ENCODE peak calls at places on chromosomes 4 and X, in five cellular contexts. One of them, this sample, is unnamed.

GRCh38 chr4:6466756-6467381 is 5.5 kb downstream of the PPP2R2C start:
- DNase-seq in upper lobe of right lung: no peak
- DNase-seq in BE2C: no peak
- DNase-seq in PC-9: no peak
- DNase-seq in GM23338: no peak
- DNase-seq in this sample: no peak

GRCh38 chr4:138492178-138492577 is 250.0 kb upstream of the SLC7A11 start:
- DNase-seq in upper lobe of right lung: no peak
- DNase-seq in BE2C: no peak
- DNase-seq in PC-9: no peak
- DNase-seq in GM23338: no peak
- DNase-seq in this sample: no peak

GRCh38 chrX:136468391-136469103 is 19.2 kb upstream of the BRS3 start:
- DNase-seq in upper lobe of right lung: no peak
- DNase-seq in BE2C: no peak
- DNase-seq in PC-9: no peak
- DNase-seq in GM23338: no peak
- DNase-seq in this sample: no peak

GRCh38 chr4:119932277-119932676 is 134.4 kb downstream of the MAD2L1 start:
- DNase-seq in upper lobe of right lung: no peak
- DNase-seq in BE2C: no peak
- DNase-seq in PC-9: no peak
- DNase-seq in GM23338: no peak
- DNase-seq in this sample: no peak

GRCh38 chrX:37922926-37923325 is 75.6 kb upstream of the DYNLT3 start:
- DNase-seq in upper lobe of right lung: no peak
- DNase-seq in BE2C: peak; percentile 39
- DNase-seq in PC-9: no peak
- DNase-seq in GM23338: no peak
- DNase-seq in this sample: no peak

GRCh38 chr4:122480023-122480422 is 23.5 kb upstream of the IL2 start:
- DNase-seq in upper lobe of right lung: no peak
- DNase-seq in BE2C: no peak
- DNase-seq in PC-9: no peak
- DNase-seq in GM23338: no peak
- DNase-seq in this sample: no peak

GRCh38 chr4:6232836-6233785 is 32.8 kb upstream of the JAKMIP1 start:
- DNase-seq in upper lobe of right lung: peak; percentile 40
- DNase-seq in BE2C: no peak
- DNase-seq in PC-9: no peak
- DNase-seq in GM23338: peak; percentile 29
- DNase-seq in this sample: no peak

GRCh38 chr4:23805381-23805780 is 84.5 kb downstream of the PPARGC1A start:
- DNase-seq in upper lobe of right lung: no peak
- DNase-seq in BE2C: no peak
- DNase-seq in PC-9: no peak
- DNase-seq in GM23338: no peak
- DNase-seq in this sample: no peak

GRCh38 chrX:49282647-49283011 is 13.0 kb downstream of the PPP1R3F start:
- DNase-seq in upper lobe of right lung: no peak
- DNase-seq in BE2C: peak; percentile 49
- DNase-seq in PC-9: no peak
- DNase-seq in GM23338: peak; percentile 70
- DNase-seq in this sample: no peak

GRCh38 chr4:40516651-40517050 is 113.0 kb downstream of the RBM47 start:
- DNase-seq in upper lobe of right lung: no peak
- DNase-seq in BE2C: no peak
- DNase-seq in PC-9: peak; percentile 40
- DNase-seq in GM23338: peak; percentile 57
- DNase-seq in this sample: no peak

GRCh38 chr4:147793569-147793968 is 61.7 kb downstream of the ARHGAP10 start:
- DNase-seq in upper lobe of right lung: no peak
- DNase-seq in BE2C: no peak
- DNase-seq in PC-9: no peak
- DNase-seq in GM23338: no peak
- DNase-seq in this sample: no peak

GRCh38 chr4:29734343-29734742 is 985.8 kb upstream of the PCDH7 start:
- DNase-seq in upper lobe of right lung: no peak
- DNase-seq in BE2C: no peak
- DNase-seq in PC-9: no peak
- DNase-seq in GM23338: no peak
- DNase-seq in this sample: no peak

GRCh38 chr4:86927843-86928395 is 6.9 kb upstream of the AFF1 start:
- DNase-seq in upper lobe of right lung: no peak
- DNase-seq in BE2C: no peak
- DNase-seq in PC-9: peak; percentile 65
- DNase-seq in GM23338: no peak
- DNase-seq in this sample: no peak

GRCh38 chr4:124203613-124204284 is 508.8 kb downstream of the ANKRD50 start:
- DNase-seq in upper lobe of right lung: no peak
- DNase-seq in BE2C: no peak
- DNase-seq in PC-9: no peak
- DNase-seq in GM23338: no peak
- DNase-seq in this sample: no peak

GRCh38 chr4:115970859-115971258 is 857.4 kb upstream of the NDST4 start:
- DNase-seq in upper lobe of right lung: no peak
- DNase-seq in BE2C: no peak
- DNase-seq in PC-9: no peak
- DNase-seq in GM23338: no peak
- DNase-seq in this sample: no peak

GRCh38 chr4:84379881-84380618 is 119.0 kb downstream of the NKX6-1 start:
- DNase-seq in upper lobe of right lung: no peak
- DNase-seq in BE2C: no peak
- DNase-seq in PC-9: peak; percentile 22
- DNase-seq in GM23338: peak; percentile 24
- DNase-seq in this sample: no peak

GRCh38 chr4:88333741-88334405 is 44.8 kb upstream of the HERC6 start:
- DNase-seq in upper lobe of right lung: no peak
- DNase-seq in BE2C: no peak
- DNase-seq in PC-9: no peak
- DNase-seq in GM23338: no peak
- DNase-seq in this sample: no peak

GRCh38 chrX:100625985-100626491 is 10.6 kb downstream of the TSPAN6 start:
- DNase-seq in upper lobe of right lung: no peak
- DNase-seq in BE2C: no peak
- DNase-seq in PC-9: no peak
- DNase-seq in GM23338: no peak
- DNase-seq in this sample: no peak

GRCh38 chr4:57370691-57371090 is 260.5 kb upstream of the IGFBP7 start:
- DNase-seq in upper lobe of right lung: no peak
- DNase-seq in BE2C: no peak
- DNase-seq in PC-9: no peak
- DNase-seq in GM23338: no peak
- DNase-seq in this sample: no peak

GRCh38 chr4:51909236-51909703 is 66.3 kb downstream of the DCUN1D4 start:
- DNase-seq in upper lobe of right lung: no peak
- DNase-seq in BE2C: no peak
- DNase-seq in PC-9: no peak
- DNase-seq in GM23338: no peak
- DNase-seq in this sample: peak; percentile 66

GRCh38 chrX:19225906-19226305 is 103.6 kb upstream of the ADGRG2 start:
- DNase-seq in upper lobe of right lung: no peak
- DNase-seq in BE2C: no peak
- DNase-seq in PC-9: peak; percentile 1
- DNase-seq in GM23338: peak; percentile 43
- DNase-seq in this sample: no peak

GRCh38 chr4:68576272-68577100 is at the start of gene UGT2B17:
- DNase-seq in upper lobe of right lung: no peak
- DNase-seq in BE2C: no peak
- DNase-seq in PC-9: no peak
- DNase-seq in GM23338: no peak
- DNase-seq in this sample: no peak

GRCh38 chrX:119871245-119871598 is 311 bp downstream of the RNF113A start:
- DNase-seq in upper lobe of right lung: no peak
- DNase-seq in BE2C: no peak
- DNase-seq in PC-9: no peak
- DNase-seq in GM23338: no peak
- DNase-seq in this sample: peak; percentile 25

GRCh38 chrX:71067079-71067478 is 1.1 kb downstream of the SNX12 start:
- DNase-seq in upper lobe of right lung: no peak
- DNase-seq in BE2C: no peak
- DNase-seq in PC-9: no peak
- DNase-seq in GM23338: no peak
- DNase-seq in this sample: no peak

GRCh38 chrX:2710496-2710895 is 19.4 kb downstream of the CD99 start:
- DNase-seq in upper lobe of right lung: no peak
- DNase-seq in BE2C: no peak
- DNase-seq in PC-9: peak; percentile 33
- DNase-seq in GM23338: peak; percentile 57
- DNase-seq in this sample: no peak

GRCh38 chr4:52059372-52059771 is 8.3 kb downstream of the SPATA18 start:
- DNase-seq in upper lobe of right lung: no peak
- DNase-seq in BE2C: no peak
- DNase-seq in PC-9: no peak
- DNase-seq in GM23338: no peak
- DNase-seq in this sample: no peak

GRCh38 chr4:8439914-8440490 is 521 bp downstream of the ACOX3 start:
- DNase-seq in upper lobe of right lung: no peak
- DNase-seq in BE2C: no peak
- DNase-seq in PC-9: no peak
- DNase-seq in GM23338: peak; percentile 14
- DNase-seq in this sample: no peak

GRCh38 chrX:2650037-2650436 is 41.1 kb upstream of the CD99 start:
- DNase-seq in upper lobe of right lung: no peak
- DNase-seq in BE2C: no peak
- DNase-seq in PC-9: no peak
- DNase-seq in GM23338: no peak
- DNase-seq in this sample: no peak

GRCh38 chr4:101271516-101271915 is 75.8 kb downstream of the PPP3CA start:
- DNase-seq in upper lobe of right lung: no peak
- DNase-seq in BE2C: no peak
- DNase-seq in PC-9: no peak
- DNase-seq in GM23338: peak; percentile 56
- DNase-seq in this sample: no peak

GRCh38 chr4:181684310-181684709 is 558.9 kb upstream of the TENM3 start:
- DNase-seq in upper lobe of right lung: no peak
- DNase-seq in BE2C: no peak
- DNase-seq in PC-9: no peak
- DNase-seq in GM23338: no peak
- DNase-seq in this sample: no peak

GRCh38 chrX:17537652-17538301 is 162.8 kb downstream of the NHS start:
- DNase-seq in upper lobe of right lung: no peak
- DNase-seq in BE2C: no peak
- DNase-seq in PC-9: no peak
- DNase-seq in GM23338: no peak
- DNase-seq in this sample: no peak

GRCh38 chr4:72895408-72895807 is 174.1 kb downstream of the COX18 start:
- DNase-seq in upper lobe of right lung: no peak
- DNase-seq in BE2C: no peak
- DNase-seq in PC-9: no peak
- DNase-seq in GM23338: peak; percentile 18
- DNase-seq in this sample: no peak

GRCh38 chr4:150037251-150037856 is 40.9 kb upstream of the DCLK2 start:
- DNase-seq in upper lobe of right lung: no peak
- DNase-seq in BE2C: no peak
- DNase-seq in PC-9: no peak
- DNase-seq in GM23338: no peak
- DNase-seq in this sample: no peak

GRCh38 chr4:36178489-36178888 is 65.8 kb downstream of the ARAP2 start:
- DNase-seq in upper lobe of right lung: no peak
- DNase-seq in BE2C: no peak
- DNase-seq in PC-9: no peak
- DNase-seq in GM23338: no peak
- DNase-seq in this sample: no peak

GRCh38 chr4:28686618-28687017 is 1826.0 kb downstream of the STIM2 start:
- DNase-seq in upper lobe of right lung: no peak
- DNase-seq in BE2C: peak; percentile 80
- DNase-seq in PC-9: peak; percentile 3
- DNase-seq in GM23338: peak; percentile 77
- DNase-seq in this sample: no peak

GRCh38 chr4:155796031-155796430 is 37.2 kb downstream of the GUCY1B1 start:
- DNase-seq in upper lobe of right lung: no peak
- DNase-seq in BE2C: no peak
- DNase-seq in PC-9: no peak
- DNase-seq in GM23338: peak; percentile 53
- DNase-seq in this sample: no peak

GRCh38 chr4:186782302-186782701 is 58.6 kb upstream of the FAT1 start:
- DNase-seq in upper lobe of right lung: no peak
- DNase-seq in BE2C: no peak
- DNase-seq in PC-9: no peak
- DNase-seq in GM23338: no peak
- DNase-seq in this sample: no peak

GRCh38 chr4:128287871-128288688 is 467 bp upstream of the PGRMC2 start:
- DNase-seq in upper lobe of right lung: peak; percentile 100
- DNase-seq in BE2C: peak; percentile 100
- DNase-seq in PC-9: peak; percentile 97
- DNase-seq in GM23338: peak; percentile 100
- DNase-seq in this sample: peak; percentile 100
- TF ChIP-seq CTCF in upper lobe of right lung: peak; percentile 27
- TF ChIP-seq CTCF in BE2C: peak; percentile 13
- TF ChIP-seq CTCF in PC-9: no peak
- TF ChIP-seq CTCF in GM23338: no peak
- TF ChIP-seq CTCF in this sample: no peak

GRCh38 chr4:38686682-38687081 is 22.7 kb downstream of the KLF3 start:
- DNase-seq in upper lobe of right lung: no peak
- DNase-seq in BE2C: no peak
- DNase-seq in PC-9: no peak
- DNase-seq in GM23338: no peak
- DNase-seq in this sample: no peak
- H3K36me3 ChIP-seq in upper lobe of right lung: peaks cover 59% of the 10 kb centered on the region
- H3K36me3 ChIP-seq in BE2C: peaks cover 63% of the 10 kb centered on the region
- H3K36me3 ChIP-seq in PC-9: peaks cover 60% of the 10 kb centered on the region
- H3K36me3 ChIP-seq in GM23338: peaks cover 20% of the 10 kb centered on the region
- H3K36me3 ChIP-seq in this sample: peaks cover 30% of the 10 kb centered on the region

GRCh38 chrX:50680990-50681389 is 133.0 kb downstream of the SHROOM4 start:
- DNase-seq in upper lobe of right lung: no peak
- DNase-seq in BE2C: peak; percentile 44
- DNase-seq in PC-9: no peak
- DNase-seq in GM23338: peak; percentile 56
- DNase-seq in this sample: no peak
- TF ChIP-seq CTCF in upper lobe of right lung: peak; percentile 31
- TF ChIP-seq CTCF in BE2C: peak; percentile 75
- TF ChIP-seq CTCF in PC-9: no peak
- TF ChIP-seq CTCF in GM23338: peak; percentile 66
- TF ChIP-seq CTCF in this sample: no peak

GRCh38 chrX:154542723-154543424 is 3.8 kb downstream of the G6PD start:
- DNase-seq in upper lobe of right lung: peak; percentile 81
- DNase-seq in BE2C: no peak
- DNase-seq in PC-9: peak; percentile 64
- DNase-seq in GM23338: no peak
- DNase-seq in this sample: no peak
- H3K36me3 ChIP-seq in upper lobe of right lung: no peaks in the 10 kb centered on the region
- H3K36me3 ChIP-seq in BE2C: no peaks in the 10 kb centered on the region
- H3K36me3 ChIP-seq in PC-9: peaks cover 45% of the 10 kb centered on the region
- H3K36me3 ChIP-seq in GM23338: no peaks in the 10 kb centered on the region
- H3K36me3 ChIP-seq in this sample: no peaks in the 10 kb centered on the region

DNA sequence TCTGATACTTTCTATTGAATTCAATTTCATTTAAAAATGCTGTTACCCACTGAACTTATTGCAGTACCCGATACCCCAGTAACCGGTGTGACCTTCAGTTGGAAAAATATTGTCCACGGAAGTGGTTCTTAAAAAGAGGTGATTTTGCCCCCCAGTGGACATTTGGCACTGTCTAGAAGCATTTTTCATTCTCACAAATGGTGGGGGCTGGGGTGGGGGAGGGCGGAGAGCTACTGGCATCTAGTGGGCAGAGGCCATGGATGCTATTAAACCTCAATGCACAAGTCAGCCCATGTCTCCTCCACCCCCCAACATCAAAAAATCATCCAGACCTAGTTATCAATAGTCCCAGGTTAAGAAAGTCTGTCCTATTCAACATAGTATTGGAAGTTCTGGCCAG is 19.6 kb upstream of the CHM start:
- DNase-seq in upper lobe of right lung: no peak
- DNase-seq in BE2C: peak; percentile 29
- DNase-seq in PC-9: no peak
- DNase-seq in GM23338: peak; percentile 3
- DNase-seq in this sample: no peak
- TF ChIP-seq CTCF in upper lobe of right lung: no peak
- TF ChIP-seq CTCF in BE2C: peak; percentile 44
- TF ChIP-seq CTCF in PC-9: no peak
- TF ChIP-seq CTCF in GM23338: peak; percentile 38
- TF ChIP-seq CTCF in this sample: no peak